ENCODE peak calls at places on chromosomes 13 and 19, in four cellular contexts. Z, L, M and Y are unnamed samples.

GRCh38 chr13:48573213-48573612 is 40.3 kb upstream of the RCBTB2 start:
- DNase-seq in M (no peak), Z (no peak), L (no peak), Y (no peak)

GRCh38 chr19:28864577-28865042 is 348.3 kb downstream of the UQCRFS1 start:
- DNase-seq in M (no peak), Z (no peak), L (no peak), Y (no peak)

GRCh38 chr19:11378319-11379189 is 4.1 kb downstream of the SWSAP1 start:
- DNase-seq in L (peak), Z (no peak), M (no peak), Y (no peak)

GRCh38 chr19:33249740-33250366 is 24.2 kb upstream of the SLC7A10 start:
- DNase-seq in L (no peak), M (no peak), Z (no peak), Y (no peak)

GRCh38 chr19:21603431-21604153 is 98.2 kb downstream of the ZNF429 start:
- DNase-seq in L (no peak), M (no peak), Z (no peak), Y (no peak)

GRCh38 chr13:39952244-39953233 is 297.1 kb downstream of the COG6 start:
- DNase-seq in Z (no peak), L (no peak), M (no peak), Y (no peak)

GRCh38 chr13:43835701-43836100 is 43.8 kb downstream of the CCDC122 start:
- DNase-seq in M (no peak), Z (no peak), L (no peak), Y (no peak)

GRCh38 chr19:40474737-40475136 is 7.9 kb downstream of the SPTBN4 start:
- DNase-seq in Z (no peak), L (no peak), M (no peak), Y (no peak)

GRCh38 chr19:49533551-49534488 is 6.0 kb downstream of the RCN3 start:
- DNase-seq in Z (peak), L (peak), M (peak), Y (no peak)

GRCh38 chr13:94305463-94305862 is 174.0 kb downstream of the DCT start:
- DNase-seq in Z (no peak), M (no peak), L (no peak), Y (no peak)

GRCh38 chr13:57704031-57704430 is 72.5 kb downstream of the PCDH17 start:
- DNase-seq in M (no peak), L (no peak), Z (no peak), Y (no peak)

GRCh38 chr13:31887311-31887710 is 144.3 kb upstream of the FRY start:
- DNase-seq in Z (no peak), M (no peak), L (no peak), Y (no peak)

GRCh38 chr13:95296326-95296939 is 4.8 kb downstream of the ABCC4 start:
- DNase-seq in M (no peak), L (peak), Z (no peak), Y (peak)

GRCh38 chr19:50418186-50419021 is at the start of gene SPIB:
- DNase-seq in Z (no peak), M (no peak), L (peak), Y (no peak)

GRCh38 chr19:13873776-13874515 is 3.0 kb upstream of the NANOS3 start:
- DNase-seq in M (no peak), Z (no peak), L (no peak), Y (no peak)

GRCh38 chr19:53813996-53814395 is 10.1 kb downstream of the NLRP12 start:
- DNase-seq in L (no peak), Z (no peak), M (no peak), Y (no peak)

GRCh38 chr13:42574011-42574410 is at the start of gene TNFSF11:
- DNase-seq in L (peak), Z (no peak), M (no peak), Y (no peak)

GRCh38 chr19:18762125-18763023 is 28.7 kb downstream of the COMP start:
- DNase-seq in M (peak), Z (no peak), L (no peak), Y (no peak)

GRCh38 chr13:53691417-53691816 is 662.8 kb downstream of the OLFM4 start:
- DNase-seq in Z (no peak), L (no peak), M (no peak), Y (no peak)

GRCh38 chr19:16714702-16715294 is 4.8 kb upstream of the NWD1 start:
- DNase-seq in M (peak), Z (peak), L (peak), Y (no peak)

GRCh38 chr13:110471156-110471832 is 90.2 kb downstream of the RAB20 start:
- DNase-seq in M (no peak), Z (no peak), L (no peak), Y (no peak)

GRCh38 chr13:24671367-24672117 is 8.7 kb upstream of the ATP12A start:
- DNase-seq in L (peak), M (peak), Z (no peak), Y (peak)

GRCh38 chr19:29528946-29529645 is 3.3 kb downstream of the VSTM2B start:
- DNase-seq in Z (peak), L (peak), M (no peak), Y (no peak)

GRCh38 chr13:44710576-44710975 is 134.4 kb upstream of the TSC22D1 start:
- DNase-seq in M (no peak), Z (no peak), L (no peak), Y (no peak)

GRCh38 chr19:19475845-19476828 is 39.2 kb downstream of the TSSK6 start:
- DNase-seq in L (peak), Z (no peak), M (no peak), Y (no peak)

GRCh38 chr13:113786262-113786841 is 27.3 kb downstream of the TMEM255B start:
- DNase-seq in Z (no peak), M (no peak), L (no peak), Y (no peak)

GRCh38 chr19:2805261-2805900 is 14.3 kb upstream of the ZNF554 start:
- DNase-seq in L (no peak), Z (no peak), M (no peak), Y (no peak)

GRCh38 chr13:97005631-97006262 is 11.5 kb upstream of the OXGR1 start:
- DNase-seq in Z (no peak), M (no peak), L (no peak), Y (no peak)

GRCh38 chr19:18291019-18291524 is 9.7 kb upstream of the JUND start:
- DNase-seq in L (no peak), Z (no peak), M (no peak), Y (no peak)

GRCh38 chr13:47459512-47459911 is 541.6 kb downstream of the SUCLA2 start:
- DNase-seq in L (no peak), Z (no peak), M (no peak), Y (no peak)

GRCh38 chr19:5086725-5087439 is 118.0 kb downstream of the KDM4B start:
- DNase-seq in Z (no peak), L (peak), M (no peak), Y (no peak)

GRCh38 chr19:5090780-5091575 is 122.1 kb downstream of the KDM4B start:
- DNase-seq in L (no peak), M (peak), Z (no peak), Y (no peak)

GRCh38 chr19:5091576-5092215 is 122.8 kb downstream of the KDM4B start:
- DNase-seq in Z (no peak), L (no peak), M (no peak), Y (no peak)

GRCh38 chr19:5090465-5090779 is 121.5 kb downstream of the KDM4B start:
- DNase-seq in M (no peak), Z (no peak), L (no peak), Y (no peak)

DNA sequence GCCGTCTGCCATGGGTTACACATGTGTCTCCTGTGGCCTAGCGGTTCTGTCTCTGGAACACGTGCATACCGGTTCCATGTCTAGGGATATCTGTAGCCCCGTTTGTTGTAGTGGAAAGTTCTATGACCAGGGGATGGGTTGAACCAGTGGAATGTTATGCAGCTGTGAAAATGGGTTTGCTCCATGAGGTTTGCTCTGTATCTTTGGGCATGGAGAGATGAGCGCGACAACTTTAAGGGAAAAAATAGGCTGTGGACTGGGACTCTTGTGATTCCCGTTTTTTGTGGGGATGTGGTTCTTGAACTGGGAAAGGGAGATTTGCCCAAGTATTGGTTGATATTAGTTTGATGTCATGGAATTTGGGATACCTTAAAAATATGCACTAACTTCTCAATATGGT is 120.4 kb downstream of the KDM4B start:
- DNase-seq in Z (no peak), M (no peak), L (no peak), Y (no peak)
- H3K27ac ChIP-seq in Z (no peak), M (no peak), L (no peak), Y (no peak)

GRCh38 chr13:21672811-21673591 is 2.1 kb downstream of the FGF9 start:
- DNase-seq in L (no peak), M (no peak), Z (no peak), Y (no peak)
- H3K27ac ChIP-seq in L (no peak), M (no peak), Z (no peak), Y (no peak)

GRCh38 chr13:37701306-37701705 is 102.7 kb upstream of the POSTN start:
- DNase-seq in Z (no peak), L (no peak), M (no peak), Y (no peak)
- H3K27ac ChIP-seq in Z (no peak), L (no peak), M (peak), Y (no peak)

GRCh38 chr19:10007811-10008211 is 2.5 kb downstream of the COL5A3 start:
- DNase-seq in Z (no peak), M (no peak), L (no peak), Y (no peak)

GRCh38 chr19:10010247-10010691 is at the start of gene COL5A3:
- DNase-seq in L (peak), Z (peak), M (no peak), Y (no peak)

GRCh38 chr19:10009714-10010224 is 535 bp downstream of the COL5A3 start:
- DNase-seq in M (no peak), L (no peak), Z (no peak), Y (no peak)

GRCh38 chr19:10010939-10011338 is 635 bp upstream of the COL5A3 start:
- DNase-seq in M (no peak), L (no peak), Z (no peak), Y (no peak)

DNA sequence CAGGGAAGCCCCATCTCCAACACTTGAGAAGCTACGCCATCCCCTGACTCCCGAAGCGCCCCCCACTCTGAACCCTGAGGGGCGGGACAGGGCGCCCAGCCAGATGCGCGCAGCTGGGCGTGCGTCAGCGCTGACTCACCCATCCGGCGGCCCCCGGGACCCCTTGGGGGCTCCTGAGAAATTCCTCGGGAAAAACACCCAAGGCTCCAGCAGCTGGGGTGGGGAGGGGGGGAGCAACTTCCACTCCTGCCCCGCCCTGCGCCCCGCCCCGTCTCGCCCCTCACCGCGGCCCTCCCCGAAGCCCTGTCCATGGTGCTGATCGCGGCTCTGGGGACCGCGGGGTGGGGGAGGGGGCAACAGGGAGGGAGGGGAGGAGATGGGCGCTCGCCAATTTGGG is 1.0 kb downstream of the COL5A3 start:
- DNase-seq in M (peak), Z (peak), L (peak), Y (no peak)
- H3K27ac ChIP-seq in M (peak), Z (no peak), L (no peak), Y (no peak)

DNA sequence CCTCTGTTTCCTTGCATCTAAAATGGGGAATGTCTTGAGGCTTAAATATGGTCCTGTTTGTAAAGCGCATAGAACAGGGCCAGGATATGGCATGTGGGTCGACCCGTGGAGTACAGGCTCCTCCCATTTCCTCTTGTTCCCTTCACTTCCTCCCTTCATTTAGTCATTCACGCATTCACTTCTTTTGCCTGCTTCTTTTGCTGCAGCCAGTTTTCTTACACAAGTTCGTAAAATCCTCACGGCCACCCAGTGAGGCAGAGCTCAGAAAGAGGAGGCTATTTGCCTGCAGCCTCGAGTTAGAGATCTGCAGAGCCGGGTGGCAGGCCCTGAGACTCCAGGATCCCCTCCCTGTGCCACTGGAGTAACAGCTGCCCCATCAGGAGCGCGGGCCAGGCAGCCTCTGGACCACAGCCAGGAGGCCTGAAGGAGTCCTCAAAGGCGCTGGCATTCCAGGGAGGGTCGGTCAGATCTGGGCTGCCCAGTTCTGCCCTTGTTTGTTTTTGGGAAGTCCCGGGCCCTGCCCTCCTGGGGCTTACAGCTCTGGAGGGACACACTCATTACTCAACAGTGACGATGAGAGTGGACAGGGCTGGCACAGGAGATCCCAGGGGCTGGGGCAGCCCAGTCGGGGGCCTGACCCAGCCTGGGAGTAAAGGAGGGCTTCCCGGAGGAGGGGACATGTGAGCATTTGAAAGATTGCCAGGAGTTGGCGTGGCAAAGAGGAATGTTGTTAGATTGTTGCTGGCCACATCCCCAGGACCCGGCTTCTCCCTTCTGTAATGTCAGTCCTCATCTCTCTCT is 4.6 kb downstream of the PPP5C start:
- DNase-seq in L (no peak), M (peak), Z (peak), Y (no peak)
- H3K27ac ChIP-seq in L (no peak), M (peak), Z (peak), Y (no peak)